ENCODE peak calls at places on chromosomes 6 and 20, in nine cellular contexts. K is activated T-cell treated with anti-CD3 and anti-CD28 coated beads for 1 hour, E is NCI-H510A treated with DMSO at 0.1 percent for 48 hours, F is NAMALWA, U is neuronal stem cell, T is GM10248, Z is ascending aorta, D is osteocyte, G is PC-3. O is an unnamed sample.

GRCh38 chr6:111011360-111012142 is 29.7 kb downstream of the RPF2 start:
- DNase-seq in K (no peak), E (peak), F (peak), U (peak), T (peak), Z (no peak), D (no peak), G (peak), O (peak)

GRCh38 chr6:119384444-119384843 is 34.9 kb upstream of the MAN1A1 start:
- DNase-seq in K (no peak), E (no peak), F (no peak), U (no peak), T (no peak), Z (no peak), D (no peak), G (no peak), O (no peak)

GRCh38 chr6:169363590-169363989 is 109.9 kb upstream of the THBS2 start:
- DNase-seq in K (no peak), E (no peak), F (no peak), U (no peak), T (no peak), Z (no peak), D (no peak), G (no peak), O (no peak)

GRCh38 chr6:150294713-150295112 is 74.1 kb upstream of the IYD start:
- DNase-seq in K (no peak), E (no peak), F (no peak), U (no peak), T (no peak), Z (no peak), D (no peak), G (no peak), O (no peak)

GRCh38 chr6:36368921-36369880 is 18.3 kb downstream of the ETV7 start:
- DNase-seq in K (no peak), E (peak), F (no peak), U (no peak), T (no peak), Z (no peak), D (no peak), G (no peak), O (peak)

GRCh38 chr6:17907467-17908229 is 79.8 kb downstream of the KIF13A start:
- DNase-seq in K (no peak), E (no peak), F (no peak), U (no peak), T (no peak), Z (peak), D (no peak), G (peak), O (peak)

GRCh38 chr6:46262928-46263708 is 92.3 kb upstream of the ENPP5 start:
- DNase-seq in K (no peak), E (no peak), F (no peak), U (no peak), T (no peak), Z (no peak), D (no peak), G (no peak), O (no peak)

GRCh38 chr6:26432622-26433021 is 7.7 kb upstream of the BTN3A3 start:
- DNase-seq in K (no peak), E (no peak), F (no peak), U (no peak), T (no peak), Z (no peak), D (no peak), G (no peak), O (no peak)

GRCh38 chr20:50001784-50002311 is 19.1 kb downstream of the SNAI1 start:
- DNase-seq in K (no peak), E (no peak), F (no peak), U (no peak), T (no peak), Z (no peak), D (no peak), G (no peak), O (no peak)

GRCh38 chr20:49699200-49699992 is 14.3 kb downstream of the B4GALT5 start:
- DNase-seq in K (no peak), E (no peak), F (no peak), U (no peak), T (peak), Z (no peak), D (no peak), G (peak), O (no peak)

GRCh38 chr6:126188271-126188909 is 151.5 kb upstream of the CENPW start:
- DNase-seq in K (no peak), E (no peak), F (no peak), U (no peak), T (no peak), Z (no peak), D (no peak), G (peak), O (no peak)

GRCh38 chr6:125041740-125042459 is 79.7 kb downstream of the RNF217 start:
- DNase-seq in K (no peak), E (no peak), F (no peak), U (no peak), T (no peak), Z (no peak), D (no peak), G (peak), O (no peak)

GRCh38 chr6:7505196-7505699 is 36.2 kb upstream of the DSP start:
- DNase-seq in K (no peak), E (peak), F (no peak), U (peak), T (no peak), Z (no peak), D (no peak), G (peak), O (no peak)

GRCh38 chr6:12001706-12002070 is 10.4 kb upstream of the HIVEP1 start:
- DNase-seq in K (no peak), E (no peak), F (no peak), U (no peak), T (no peak), Z (no peak), D (no peak), G (no peak), O (no peak)